ENCODE peak calls at places on chromosomes 6 and 20, in seven cellular contexts. E is CD8-positive, alpha-beta memory T cell; R is OCI-LY7; C is astrocyte of the spinal cord; L is upper lobe of right lung; P is bronchial epithelial cell; Q is A549. F is an unnamed sample.

GRCh38 chr6:87230801-87231200 is 75.4 kb downstream of the ZNF292 start:
- DNase-seq in L (no peak), C (no peak), E (no peak), Q (no peak), R (no peak), P (no peak), F (no peak)

GRCh38 chr20:36145877-36146707 is 8.4 kb upstream of the EPB41L1 start:
- DNase-seq in R (peak; percentile 45), L (no peak), Q (no peak), P (no peak), E (no peak), C (no peak), F (no peak)

GRCh38 chr6:99589290-99589672 is 17.4 kb upstream of the PRDM13 start:
- DNase-seq in L (no peak), Q (no peak), E (no peak), P (no peak), C (no peak), R (no peak), F (no peak)

GRCh38 chr6:12419626-12420272 is 129.6 kb downstream of the EDN1 start:
- DNase-seq in E (no peak), P (peak; percentile 77), C (no peak), R (no peak), Q (no peak), L (no peak), F (no peak)

GRCh38 chr20:21173496-21174025 is 47.7 kb downstream of the KIZ start:
- DNase-seq in Q (no peak), C (no peak), L (no peak), E (no peak), R (no peak), P (no peak), F (no peak)

GRCh38 chr6:41538556-41539182 is 7.5 kb upstream of the FOXP4 start:
- DNase-seq in P (peak; percentile 49), Q (no peak), C (no peak), R (peak; percentile 37), L (no peak), E (no peak), F (no peak)

GRCh38 chr6:25832307-25832662 is 433 bp upstream of the SLC17A1 start:
- DNase-seq in L (no peak), R (no peak), C (no peak), Q (no peak), P (no peak), E (no peak), F (no peak)

GRCh38 chr6:12129523-12129922 is 117.4 kb downstream of the HIVEP1 start:
- DNase-seq in P (no peak), E (no peak), Q (no peak), C (no peak), L (no peak), R (no peak), F (no peak)

GRCh38 chr20:35273449-35274171 is 4.3 kb downstream of the MMP24OS start:
- DNase-seq in L (peak; percentile 67), Q (no peak), E (no peak), C (no peak), P (no peak), R (peak; percentile 28), F (no peak)

GRCh38 chr6:168937061-168937460 is 316.6 kb downstream of the THBS2 start:
- DNase-seq in E (no peak), L (no peak), P (peak; percentile 1), R (no peak), C (no peak), Q (no peak), F (no peak)

GRCh38 chr6:28598757-28599686 is 73.3 kb downstream of the GPX5 start:
- DNase-seq in L (no peak), C (no peak), E (no peak), R (no peak), P (no peak), Q (no peak), F (no peak)

GRCh38 chr6:28600188-28600587 is 74.5 kb downstream of the GPX5 start:
- DNase-seq in C (no peak), E (no peak), P (no peak), R (no peak), L (no peak), Q (no peak), F (no peak)

GRCh38 chr6:28597924-28598323 is 72.2 kb downstream of the GPX5 start:
- DNase-seq in Q (peak; percentile 55), P (no peak), L (no peak), E (no peak), R (no peak), C (no peak), F (no peak)

DNA sequence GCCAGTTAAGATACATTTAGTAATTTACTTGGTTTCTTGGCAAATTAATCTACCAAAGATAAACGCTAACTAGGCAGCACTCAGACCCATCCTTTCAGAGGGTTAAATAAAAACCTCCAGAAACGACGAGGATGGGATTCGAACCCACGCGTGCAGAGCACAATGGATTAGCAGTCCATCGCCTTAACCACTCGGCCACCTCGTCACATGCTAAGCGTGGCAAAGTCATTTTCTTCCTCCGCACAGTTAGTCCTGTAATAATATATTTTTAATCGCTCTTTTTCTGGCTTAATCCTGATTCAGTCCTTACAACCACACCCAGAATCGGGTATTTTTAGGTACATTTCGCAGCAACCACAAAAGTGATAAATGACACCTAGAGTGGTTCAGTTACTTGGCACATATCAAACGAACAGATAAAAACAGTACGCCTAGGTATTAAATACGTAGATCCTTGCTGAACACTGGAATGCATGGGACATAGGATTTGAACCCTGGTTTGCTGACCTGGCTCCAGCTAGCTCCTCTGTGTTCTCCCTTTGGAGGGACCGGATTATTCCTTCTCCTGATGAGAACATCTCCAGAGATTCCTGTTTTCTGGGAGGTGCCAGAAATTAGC is 71.6 kb downstream of the GPX5 start:
- DNase-seq in P (peak; percentile 50), R (no peak), C (peak; percentile 68), L (no peak), E (no peak), Q (peak; percentile 46), F (no peak)
- H3K4me3 ChIP-seq in P (peak overlapping the region; percentile 31), R (no peak overlapping the region), C (peak overlapping the region; percentile 46), L (no peak overlapping the region), E (no peak overlapping the region), Q (peak overlapping the region; percentile 61), F (no peak overlapping the region)

GRCh38 chr6:116764961-116765841 is at the start of gene FAM162B:
- DNase-seq in R (no peak), Q (no peak), C (peak; percentile 13), E (no peak), P (no peak), L (no peak), F (no peak)

GRCh38 chr6:116766506-116767176 is 1.1 kb upstream of the FAM162B start:
- DNase-seq in R (no peak), P (no peak), E (no peak), C (no peak), Q (no peak), L (no peak), F (no peak)

GRCh38 chr6:116763048-116763447 is 2.5 kb downstream of the FAM162B start:
- DNase-seq in E (no peak), C (no peak), L (no peak), R (no peak), Q (no peak), P (no peak), F (no peak)

GRCh38 chr6:116763871-116764270 is 1.6 kb downstream of the FAM162B start:
- DNase-seq in Q (no peak), R (no peak), P (no peak), E (no peak), L (no peak), C (no peak), F (no peak)

GRCh38 chr6:116764557-116764960 is 960 bp downstream of the FAM162B start:
- DNase-seq in R (no peak), L (no peak), E (no peak), P (no peak), Q (no peak), C (no peak), F (no peak)
- H3K4me3 ChIP-seq in R (no peak overlapping the region), L (peak overlapping the region; percentile 59), E (no peak overlapping the region), P (peak overlapping the region; percentile 28), Q (no peak overlapping the region), C (peak overlapping the region; percentile 51), F (no peak overlapping the region)

GRCh38 chr6:107077710-107078109 is 37.6 kb downstream of the BEND3 start:
- DNase-seq in R (no peak), L (no peak), E (no peak), P (no peak), C (no peak), Q (no peak), F (no peak)

GRCh38 chr6:107070686-107071085 is 42.7 kb downstream of the MTRES1 start:
- DNase-seq in C (no peak), L (no peak), E (no peak), R (no peak), P (no peak), Q (no peak), F (no peak)

GRCh38 chr6:107080036-107080435 is 35.3 kb downstream of the BEND3 start:
- DNase-seq in R (peak; percentile 49), C (no peak), E (no peak), L (no peak), P (no peak), Q (no peak), F (no peak)

GRCh38 chr6:107079429-107079828 is 35.9 kb downstream of the BEND3 start:
- DNase-seq in P (no peak), C (no peak), R (no peak), Q (no peak), E (no peak), L (no peak), F (no peak)

GRCh38 chr6:107075951-107076381 is 39.3 kb downstream of the BEND3 start:
- DNase-seq in P (no peak), E (no peak), L (no peak), C (peak; percentile 27), R (peak; percentile 46), Q (no peak), F (no peak)
- H3K4me3 ChIP-seq in P (no peak overlapping the region), E (no peak overlapping the region), L (no peak overlapping the region), C (no peak overlapping the region), R (no peak overlapping the region), Q (no peak overlapping the region), F (no peak overlapping the region)

GRCh38 chr6:45420083-45420908 is 42.6 kb upstream of the SUPT3H start:
- DNase-seq in R (no peak), E (peak; percentile 57), P (peak; percentile 59), Q (no peak), C (peak; percentile 84), L (peak; percentile 62), F (peak; percentile 61)

GRCh38 chr6:45420909-45421699 is 43.4 kb upstream of the SUPT3H start:
- DNase-seq in P (no peak), E (no peak), Q (peak; percentile 13), R (no peak), C (peak; percentile 53), L (no peak), F (no peak)

GRCh38 chr6:45417461-45417860 is 39.7 kb upstream of the SUPT3H start:
- DNase-seq in Q (no peak), R (no peak), P (no peak), C (no peak), L (no peak), E (no peak), F (no peak)

GRCh38 chr6:45421700-45422540 is 44.2 kb upstream of the SUPT3H start:
- DNase-seq in C (peak; percentile 84), L (peak; percentile 79), P (peak; percentile 43), Q (peak; percentile 11), R (peak; percentile 20), E (peak; percentile 50), F (peak; percentile 67)

DNA sequence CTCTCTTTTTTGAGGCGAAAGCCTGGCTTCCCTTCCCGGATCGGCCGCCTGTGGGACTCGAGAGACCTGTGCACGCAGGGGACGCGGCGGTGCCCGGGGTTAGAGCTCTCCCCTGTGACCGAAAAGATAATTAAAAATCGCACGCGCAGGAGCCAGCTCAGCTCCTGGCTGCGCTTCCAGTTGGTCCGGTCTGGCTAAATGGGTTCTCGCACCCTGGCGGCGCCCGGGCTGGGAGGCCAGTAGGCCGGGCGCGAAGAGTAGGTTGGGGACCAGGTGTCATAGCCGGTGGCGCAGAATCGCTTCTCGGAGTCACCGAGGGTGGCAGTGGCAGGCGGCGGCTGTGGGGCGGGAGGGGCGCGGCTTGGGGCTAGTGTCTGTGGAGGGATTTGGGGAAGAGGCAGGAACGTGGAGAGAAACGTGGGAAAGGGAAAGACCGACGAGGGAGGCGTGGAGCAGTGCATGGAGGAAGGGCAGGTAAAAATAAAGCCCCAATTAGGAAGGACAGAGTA is 41.9 kb upstream of the SUPT3H start:
- DNase-seq in Q (peak; percentile 9), P (peak; percentile 56), L (peak; percentile 85), C (peak; percentile 63), R (peak; percentile 21), E (peak; percentile 39), F (peak; percentile 70)
- H3K4me3 ChIP-seq in Q (peak overlapping the region; percentile 33), P (peak overlapping the region; percentile 71), L (peak overlapping the region; percentile 58), C (peak overlapping the region; percentile 79), R (no peak overlapping the region), E (peak overlapping the region; percentile 46), F (no peak overlapping the region)

F was measured in CD4-positive, alpha-beta memory T cell.